ENCODE peak calls at places on chromosomes 16 and 17, in four cellular contexts. T is MM.1S, U is heart left ventricle, K is breast epithelium. G is an unnamed sample.

GRCh38 chr16:53100131-53100748 is 45.4 kb downstream of the CHD9 start:
- DNase-seq in T (no peak), U (no peak), K (no peak), G (no peak)

GRCh38 chr17:74161501-74161850 is 42.0 kb upstream of the RPL38 start:
- DNase-seq in T (no peak), U (no peak), K (no peak), G (no peak)

GRCh38 chr16:14011846-14012245 is 59.3 kb upstream of the MRTFB start:
- DNase-seq in T (no peak), U (no peak), K (no peak), G (peak; percentile 20)

GRCh38 chr17:21272881-21273839 is 11.4 kb upstream of the MAP2K3 start:
- DNase-seq in T (no peak), U (no peak), K (no peak), G (no peak)

GRCh38 chr17:19322129-19322505 is 40.4 kb downstream of the B9D1 start:
- DNase-seq in T (no peak), U (no peak), K (no peak), G (no peak)

GRCh38 chr17:57927048-57927723 is 28.0 kb downstream of the CUEDC1 start:
- DNase-seq in T (no peak), U (no peak), K (no peak), G (no peak)

GRCh38 chr16:284204-285120 is 1.5 kb downstream of the PDIA2 start:
- DNase-seq in T (no peak), U (no peak), K (no peak), G (no peak)

GRCh38 chr16:85990861-85991301 is 91.9 kb downstream of the IRF8 start:
- DNase-seq in T (no peak), U (no peak), K (no peak), G (no peak)

GRCh38 chr16:89847930-89848297 is 19.6 kb downstream of the SPIRE2 start:
- DNase-seq in T (no peak), U (no peak), K (no peak), G (no peak)

GRCh38 chr16:28609631-28610594 is at the start of gene SULT1A1:
- DNase-seq in T (no peak), U (peak; percentile 68), K (peak; percentile 81), G (peak; percentile 31)
- H3K4me3 ChIP-seq in T (no peak within 1 kb of the TSS), U (no peak within 1 kb of the TSS), K (peak within 1 kb of the TSS; percentile 41), G (no peak within 1 kb of the TSS)

GRCh38 chr16:2476345-2476720 is 1.4 kb downstream of the TBC1D24 start:
- DNase-seq in T (no peak), U (no peak), K (no peak), G (no peak)
- H3K4me1 ChIP-seq in T (no peaks in the 10 kb centered on the region), U (peaks cover 30% of the 10 kb centered on the region), K (peaks cover 12% of the 10 kb centered on the region), G (peaks cover 28% of the 10 kb centered on the region)

DNA sequence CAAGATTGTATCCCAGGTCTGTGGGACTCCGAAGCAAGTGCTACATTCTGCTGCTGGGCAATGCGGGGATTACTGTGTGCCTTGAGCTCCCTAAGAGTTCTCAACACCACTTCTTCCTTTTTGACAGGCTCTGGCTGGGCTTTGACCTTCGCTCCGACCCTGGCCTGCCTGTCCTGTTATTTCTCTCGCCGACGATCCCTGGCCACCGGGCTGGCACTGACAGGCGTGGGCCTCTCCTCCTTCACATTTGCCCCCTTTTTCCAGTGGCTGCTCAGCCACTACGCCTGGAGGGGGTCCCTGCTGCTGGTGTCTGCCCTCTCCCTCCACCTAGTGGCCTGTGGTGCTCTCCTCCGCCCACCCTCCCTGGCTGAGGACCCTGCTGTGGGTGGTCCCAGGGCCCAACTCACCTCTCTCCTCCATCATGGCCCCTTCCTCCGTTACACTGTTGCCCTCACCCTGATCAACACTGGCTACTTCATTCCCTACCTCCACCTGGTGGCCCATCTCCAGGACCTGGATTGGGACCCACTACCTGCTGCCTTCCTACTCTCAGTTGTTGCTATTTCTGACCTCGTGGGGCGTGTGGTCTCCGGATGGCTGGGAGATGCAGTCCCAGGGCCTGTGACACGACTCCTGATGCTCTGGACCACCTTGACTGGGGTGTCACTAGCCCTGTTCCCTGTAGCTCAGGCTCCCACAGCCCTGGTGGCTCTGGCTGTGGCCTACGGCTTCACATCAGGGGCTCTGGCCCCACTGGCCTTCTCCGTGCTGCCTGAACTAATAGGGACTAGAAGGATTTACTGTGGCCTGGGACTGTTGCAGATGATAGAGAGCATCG is 2.4 kb downstream of the SLC16A13 start:
- DNase-seq in T (no peak), U (no peak), K (no peak), G (no peak)
- H3K4me3 ChIP-seq in T (no peak overlapping the region), U (no peak overlapping the region), K (no peak overlapping the region), G (no peak overlapping the region)

DNA sequence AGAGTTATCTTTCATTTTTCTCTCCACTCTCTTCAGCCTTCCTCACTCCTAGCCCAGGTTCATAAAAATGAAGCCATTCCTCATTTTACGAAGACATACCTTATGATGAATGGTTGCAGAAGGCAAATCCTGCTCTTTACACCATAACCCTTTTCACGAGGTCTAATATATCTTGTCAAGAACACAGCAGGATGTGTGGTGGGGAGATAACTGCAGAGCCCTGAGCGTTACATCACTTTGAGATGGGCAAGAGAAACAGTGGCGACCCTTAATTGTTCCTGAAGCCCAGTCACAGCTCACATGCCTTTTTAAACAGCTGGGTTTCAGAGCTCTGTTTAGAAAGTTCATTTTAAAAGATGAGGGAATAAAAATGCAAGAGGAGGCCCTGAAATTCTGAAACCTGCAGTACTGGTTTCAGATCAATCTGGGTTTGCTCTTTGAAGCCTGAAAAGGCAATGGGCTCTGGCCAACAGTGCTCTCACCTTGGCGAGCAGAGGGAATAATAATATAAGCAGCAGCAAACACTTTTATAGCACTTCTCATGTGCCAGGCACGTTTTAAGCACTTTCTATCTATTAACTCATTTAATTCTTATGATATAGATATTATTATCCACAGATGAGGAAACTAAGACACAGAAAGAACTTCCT is 2.9 kb downstream of the FAM117A start:
- DNase-seq in T (peak; percentile 31), U (no peak), K (no peak), G (no peak)
- H3K4me1 ChIP-seq in T (peaks cover 47% of the 10 kb centered on the region), U (peaks cover 45% of the 10 kb centered on the region), K (no peaks in the 10 kb centered on the region), G (no peaks in the 10 kb centered on the region)

GRCh38 chr16:15961060-15961511 is 11.7 kb downstream of the ABCC1 start:
- DNase-seq in T (peak; percentile 37), U (no peak), K (no peak), G (no peak)
- H3K4me3 ChIP-seq in T (no peak overlapping the region), U (no peak overlapping the region), K (no peak overlapping the region), G (no peak overlapping the region)

GRCh38 chr16:81602377-81602776 is 157.8 kb downstream of the CMIP start:
- DNase-seq in T (no peak), U (no peak), K (no peak), G (no peak)
- H3K4me1 ChIP-seq in T (no peaks in the 10 kb centered on the region), U (peaks cover 14% of the 10 kb centered on the region), K (peaks cover 18% of the 10 kb centered on the region), G (no peaks in the 10 kb centered on the region)